ENCODE peak calls at places on chromosomes 6 and 20, in five cellular contexts. W is K562, Z is HepG2, H is WTC11, M is GM12878. V is an unnamed sample.

GRCh38 chr6:44176130-44176934 is 17.7 kb downstream of the CAPN11 start:
- DNase-seq in H (no peak), M (no peak), Z (no peak), W (no peak), V (no peak)

GRCh38 chr20:19742974-19743649 is 14.9 kb upstream of the RIN2 start:
- DNase-seq in W (no peak), H (no peak), Z (no peak), M (no peak), V (no peak)

GRCh38 chr20:45098096-45098773 is 2.7 kb downstream of the KCNS1 start:
- DNase-seq in Z (no peak), M (no peak), H (peak), W (no peak), V (peak)

GRCh38 chr20:19361801-19362200 is 149.4 kb downstream of the SLC24A3 start:
- DNase-seq in M (no peak), W (no peak), H (no peak), Z (no peak), V (no peak)

GRCh38 chr6:88013015-88013414 is 34.6 kb upstream of the SPACA1 start:
- DNase-seq in W (no peak), M (no peak), H (no peak), Z (no peak), V (no peak)

GRCh38 chr6:117481278-117481925 is 1.1 kb upstream of the DCBLD1 start:
- DNase-seq in W (peak), M (no peak), Z (peak), H (peak), V (no peak)

GRCh38 chr20:45044084-45044573 is 56.8 kb downstream of the KCNS1 start:
- DNase-seq in W (peak), M (no peak), H (no peak), Z (peak), V (peak)

GRCh38 chr6:113995632-113996031 is 24.7 kb upstream of the HDAC2 start:
- DNase-seq in Z (peak), H (no peak), W (no peak), M (no peak), V (peak)

GRCh38 chr20:49323622-49324238 is 45.9 kb upstream of the ZNFX1 start:
- DNase-seq in H (no peak), Z (peak), M (no peak), W (peak), V (no peak)

GRCh38 chr6:99349620-99350141 is at the start of gene FAXC:
- DNase-seq in Z (peak), H (peak), W (peak), M (no peak), V (no peak)

GRCh38 chr6:45902984-45903383 is 112.7 kb downstream of the CLIC5 start:
- DNase-seq in M (no peak), W (no peak), H (no peak), Z (no peak), V (no peak)

GRCh38 chr20:11496382-11496781 is 421.3 kb upstream of the BTBD3 start:
- DNase-seq in W (no peak), H (no peak), Z (no peak), M (no peak), V (no peak)

GRCh38 chr20:11492846-11493245 is 424.8 kb upstream of the BTBD3 start:
- DNase-seq in H (no peak), M (no peak), W (no peak), Z (no peak), V (no peak)

GRCh38 chr20:11497543-11497942 is 420.1 kb upstream of the BTBD3 start:
- DNase-seq in W (no peak), H (no peak), Z (no peak), M (no peak), V (no peak)

DNA sequence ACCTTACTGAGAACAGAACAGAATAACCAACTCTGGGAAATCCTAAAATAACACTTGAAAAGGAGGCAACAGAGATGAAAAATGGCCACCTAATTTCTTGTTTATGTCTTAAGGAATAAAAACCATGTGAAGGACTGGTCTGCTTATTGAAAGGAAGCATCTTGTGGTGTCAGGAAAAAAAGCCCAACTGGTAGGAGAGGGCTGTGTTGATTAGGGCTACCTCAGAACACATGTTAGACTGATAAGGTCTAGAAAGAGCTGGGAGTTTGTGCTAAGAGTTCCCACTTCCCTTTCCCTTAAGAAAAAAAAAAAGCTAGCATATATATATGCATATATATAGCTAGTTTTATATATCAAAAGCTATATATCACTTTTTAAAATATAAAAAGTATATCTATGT is 425.3 kb upstream of the BTBD3 start:
- DNase-seq in W (no peak), Z (no peak), H (no peak), M (no peak), V (no peak)
- TF ChIP-seq ATF2 in W (no peak), Z (no peak), H (no peak), M (no peak), V (no peak)

GRCh38 chr20:24149881-24150307 is 161.3 kb upstream of the GGTLC1 start:
- DNase-seq in M (no peak), Z (peak), H (peak), W (peak), V (no peak)
- TF ChIP-seq ATF2 in M (no peak), Z (no peak), H (no peak), W (no peak), V (no peak)

DNA sequence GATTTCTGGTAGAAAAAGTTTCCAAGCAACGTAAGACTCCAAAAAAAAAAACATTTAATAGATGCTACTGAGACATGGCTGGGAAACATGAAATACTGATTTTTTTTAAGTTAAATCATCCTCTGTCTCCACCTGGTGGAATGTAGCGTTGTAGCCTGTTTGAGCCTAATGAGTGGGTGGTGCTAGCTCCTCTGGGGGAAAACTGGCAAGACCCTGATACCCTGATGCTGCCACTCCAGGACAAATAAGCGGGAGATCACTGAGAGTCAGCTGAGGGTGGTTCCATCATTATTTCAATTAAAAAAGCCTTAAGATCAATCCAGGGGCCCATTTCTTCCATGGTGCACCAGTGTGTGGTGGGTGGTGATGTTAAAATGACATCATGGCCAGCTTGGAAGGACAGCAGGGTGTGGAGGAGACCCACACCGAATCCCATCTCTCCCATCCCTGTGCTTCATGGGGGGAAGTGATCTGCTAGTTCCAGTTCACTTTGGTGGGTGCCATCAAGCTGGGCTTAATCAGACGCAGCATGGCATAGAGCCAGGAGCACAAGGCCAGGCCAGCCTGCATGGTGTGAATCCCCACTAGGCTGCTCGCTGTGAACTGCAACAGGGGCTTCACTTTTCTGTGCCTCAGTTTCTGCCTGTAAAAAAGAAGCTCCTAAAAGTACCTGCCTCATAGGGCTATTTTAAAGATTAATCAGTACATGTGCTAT is 12.8 kb upstream of the MRPS10 start:
- DNase-seq in Z (no peak), H (no peak), M (no peak), W (peak), V (no peak)
- TF ChIP-seq ATF2 in Z (no peak), H (no peak), M (no peak), W (no peak), V (no peak)

DNA sequence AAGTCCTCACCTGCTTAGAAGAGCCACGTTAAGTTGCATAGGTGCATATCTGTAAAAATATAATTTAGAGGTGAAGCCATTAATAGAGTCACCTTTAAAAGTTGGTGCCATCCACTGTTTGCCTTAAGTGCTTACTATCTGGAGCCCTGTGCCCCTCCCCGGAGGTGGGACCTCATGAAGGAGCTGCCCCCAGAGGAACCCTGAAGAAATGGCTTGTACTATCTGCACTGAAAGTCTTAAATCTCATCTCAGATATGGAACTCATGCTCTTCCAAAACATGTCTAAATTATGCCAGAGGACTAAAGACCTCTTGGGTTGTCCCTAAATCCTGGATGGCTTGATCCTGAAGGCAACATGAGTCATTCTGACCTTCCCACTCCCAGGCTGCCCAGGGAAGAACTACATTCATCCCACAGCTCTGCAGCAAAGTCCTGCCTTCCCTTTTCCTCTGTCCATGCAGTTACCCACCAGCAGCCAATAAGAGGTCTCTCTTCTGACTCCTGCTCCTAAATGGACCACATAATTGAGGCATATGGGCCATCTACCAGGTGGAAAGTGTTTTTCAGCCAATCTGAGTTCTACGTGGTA is 85.3 kb downstream of the ASXL1 start:
- DNase-seq in M (no peak), W (no peak), H (peak), Z (no peak), V (no peak)
- TF ChIP-seq ATF2 in M (no peak), W (no peak), H (no peak), Z (no peak), V (no peak)

DNA sequence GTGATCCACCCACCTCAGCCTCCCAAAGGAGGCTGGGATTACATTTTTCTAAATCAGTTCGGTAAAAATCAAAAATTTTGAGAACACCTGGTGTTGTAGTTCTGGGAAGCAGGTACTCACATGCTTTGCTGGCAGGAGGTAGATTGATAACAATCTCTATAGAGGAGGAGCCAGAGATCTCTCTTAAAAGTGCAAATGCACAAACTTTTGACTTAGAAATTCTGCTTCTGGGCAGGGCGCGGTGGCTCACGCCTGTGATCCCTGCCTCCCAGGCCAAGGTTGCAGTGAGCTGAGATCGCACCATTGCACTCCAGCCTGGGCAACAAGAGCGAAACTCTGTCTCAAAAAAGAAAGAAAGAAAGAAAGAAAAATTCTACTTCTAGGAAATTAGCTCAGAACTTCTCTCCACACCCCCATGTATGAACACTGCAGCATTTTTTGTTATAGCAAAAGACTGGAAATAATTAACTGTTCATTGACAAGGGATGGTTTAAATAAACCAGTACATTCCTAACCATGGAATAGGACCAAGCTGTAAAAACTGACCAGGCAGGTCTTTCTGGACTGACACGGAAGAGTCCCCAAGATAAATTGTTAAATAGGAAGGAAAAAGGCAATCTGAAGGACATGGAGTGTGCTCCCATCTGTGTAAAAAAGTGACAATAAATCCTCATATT is 14.4 kb upstream of the TRIB3 start:
- DNase-seq in W (no peak), M (no peak), Z (no peak), H (no peak), V (no peak)
- TF ChIP-seq ATF2 in W (no peak), M (no peak), Z (no peak), H (no peak), V (no peak)

DNA sequence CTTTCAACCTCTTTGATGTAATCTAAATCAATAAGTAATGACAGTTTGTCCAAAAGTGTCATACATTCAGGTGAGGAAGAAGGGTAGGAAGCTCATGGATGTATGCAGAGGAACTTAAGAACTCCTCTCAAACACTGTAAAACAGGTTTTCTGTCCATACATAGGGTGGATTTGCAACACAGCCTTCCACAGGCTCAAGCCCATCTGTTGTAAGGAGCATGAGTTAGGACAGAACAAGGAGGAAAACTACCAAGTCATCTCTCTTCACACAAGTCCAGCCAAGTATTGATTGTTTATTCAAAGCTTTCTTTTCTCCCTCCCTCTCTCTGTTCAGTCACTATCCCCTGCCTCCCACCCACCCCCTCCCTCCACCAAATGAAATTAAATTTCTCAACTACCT is 49.0 kb upstream of the CDYL start:
- DNase-seq in H (no peak), W (peak), M (no peak), Z (no peak), V (no peak)
- TF ChIP-seq ATF2 in H (no peak), W (no peak), M (no peak), Z (no peak), V (no peak)

DNA sequence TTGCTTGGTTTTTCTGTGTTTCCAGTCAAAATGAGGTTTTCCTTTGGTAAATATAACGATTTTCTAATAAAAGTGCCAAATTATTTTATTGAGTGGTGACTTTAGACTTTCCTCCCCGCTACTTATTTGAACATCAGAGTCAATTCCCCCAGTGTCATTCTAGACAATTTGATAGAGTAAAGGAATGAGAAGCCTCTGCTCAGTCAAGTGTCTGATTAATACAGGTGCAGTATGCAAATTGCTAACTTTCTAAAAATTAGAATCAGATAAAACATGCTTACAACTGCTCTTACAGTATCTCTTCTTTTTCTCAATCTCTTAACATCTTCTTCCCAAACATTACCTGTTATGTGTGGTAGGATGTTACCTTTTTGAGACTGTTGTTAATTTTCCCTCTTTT is 148.7 kb downstream of the CD83 start:
- DNase-seq in H (no peak), W (no peak), M (no peak), Z (no peak), V (no peak)
- TF ChIP-seq ATF2 in H (no peak), W (no peak), M (no peak), Z (no peak), V (no peak)